ENCODE peak calls at places on chromosomes 6 and 20, in four cellular contexts. D is uterus, Y is transverse colon, S is prostate gland. P is an unnamed sample.

GRCh38 chr20:24987873-24988835 is 4.4 kb downstream of the APMAP start:
- DNase-seq in Y (no peak), S (no peak), D (no peak), P (no peak)

GRCh38 chr6:16654703-16655102 is 106.6 kb downstream of the ATXN1 start:
- DNase-seq in S (no peak), Y (no peak), D (no peak), P (no peak)

GRCh38 chr20:49899551-49900383 is 15.6 kb downstream of the SPATA2 start:
- DNase-seq in D (no peak), S (no peak), Y (no peak), P (no peak)

GRCh38 chr20:32109392-32110172 is at the start of gene TM9SF4:
- DNase-seq in Y (peak), D (peak), S (peak), P (peak)

GRCh38 chr6:168627798-168628551 is 187.0 kb downstream of the SMOC2 start:
- DNase-seq in S (no peak), Y (no peak), D (no peak), P (no peak)

GRCh38 chr20:59647271-59647670 is 42.9 kb downstream of the PHACTR3 start:
- DNase-seq in S (no peak), Y (no peak), D (no peak), P (no peak)

GRCh38 chr20:25000268-25000801 is 7.8 kb upstream of the APMAP start:
- DNase-seq in D (peak), S (peak), Y (peak), P (peak)

GRCh38 chr20:21670126-21670525 is 35.3 kb upstream of the PAX1 start:
- DNase-seq in S (no peak), Y (no peak), D (no peak), P (no peak)

GRCh38 chr6:42104095-42104806 is 38.2 kb downstream of the C6orf132 start:
- DNase-seq in D (peak), Y (peak), S (no peak), P (no peak)

GRCh38 chr20:50354690-50355592 is 155.2 kb upstream of the PTPN1 start:
- DNase-seq in S (no peak), D (no peak), Y (peak), P (no peak)

GRCh38 chr20:31638317-31638716 is 605 bp downstream of the COX4I2 start:
- DNase-seq in Y (no peak), S (no peak), D (no peak), P (no peak)

GRCh38 chr6:70281923-70282902 is 20.7 kb downstream of the COL9A1 start:
- DNase-seq in S (no peak), D (no peak), Y (no peak), P (no peak)

GRCh38 chr6:56685102-56685733 is 42.5 kb upstream of the DST start:
- DNase-seq in Y (no peak), D (no peak), S (no peak), P (no peak)

GRCh38 chr6:130182466-130182865 is 40.3 kb downstream of the SAMD3 start:
- DNase-seq in Y (no peak), S (no peak), D (no peak), P (no peak)

GRCh38 chr6:28357036-28357435 is 7.3 kb downstream of the ZKSCAN3 start:
- DNase-seq in Y (no peak), D (no peak), S (no peak), P (no peak)

GRCh38 chr20:2114990-2115681 is 13.5 kb downstream of the STK35 start:
- DNase-seq in D (peak), S (no peak), Y (no peak), P (no peak)

GRCh38 chr6:148535976-148536375 is 193.3 kb downstream of the SASH1 start:
- DNase-seq in D (no peak), Y (no peak), S (no peak), P (no peak)

GRCh38 chr20:1362484-1362883 is 30.4 kb downstream of the FKBP1A start:
- DNase-seq in S (no peak), Y (no peak), D (no peak), P (no peak)

GRCh38 chr6:134734312-134734869 is 215.5 kb downstream of the ALDH8A1 start:
- DNase-seq in Y (no peak), S (no peak), D (no peak), P (no peak)

GRCh38 chr6:105380634-105381033 is 22.2 kb downstream of the PREP start:
- DNase-seq in S (no peak), Y (peak), D (no peak), P (no peak)

GRCh38 chr6:158770948-158771347 is 48.2 kb downstream of the EZR start:
- DNase-seq in Y (no peak), D (no peak), S (no peak), P (no peak)

GRCh38 chr6:156776470-156776840 is 723 bp upstream of the ARID1B start:
- DNase-seq in D (no peak), S (peak), Y (no peak), P (peak)

GRCh38 chr6:90497411-90497810 is 89.5 kb downstream of the MAP3K7 start:
- DNase-seq in Y (no peak), D (no peak), S (no peak), P (no peak)

GRCh38 chr6:27293436-27294152 is 18.5 kb downstream of the POM121L2 start:
- DNase-seq in S (no peak), Y (no peak), D (no peak), P (no peak)

DNA sequence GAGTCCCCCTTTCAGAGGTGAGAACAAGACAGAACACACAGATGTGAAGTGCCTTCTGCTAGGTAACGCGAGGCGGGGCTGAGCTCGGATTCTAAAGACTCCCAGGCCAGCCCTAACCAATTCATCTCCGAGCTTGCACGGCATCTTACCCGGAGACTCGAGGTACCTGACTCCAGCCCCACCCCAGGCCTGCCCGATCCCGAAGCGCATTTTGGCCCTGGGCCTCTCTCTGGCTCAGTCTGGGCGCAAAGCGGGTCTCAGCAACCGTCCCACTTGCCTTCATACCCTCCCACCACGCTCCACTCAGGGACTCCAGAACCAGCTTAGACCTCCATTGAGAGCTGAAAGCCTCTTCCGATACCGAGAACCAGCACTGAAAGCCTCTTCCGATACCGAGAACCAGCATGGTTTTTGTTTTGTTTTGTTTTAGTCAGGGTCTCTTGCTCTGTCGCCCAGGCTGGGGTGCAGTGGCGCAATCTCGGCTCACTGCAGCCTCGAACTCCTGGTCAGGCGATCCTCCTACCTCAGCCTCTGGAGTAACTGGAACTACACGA is 661 bp upstream of the DYNLRB1 start:
- DNase-seq in Y (peak), D (peak), S (peak), P (no peak)
- TF ChIP-seq POLR2A in Y (peak), D (no peak), S (no peak), P (no peak)

DNA sequence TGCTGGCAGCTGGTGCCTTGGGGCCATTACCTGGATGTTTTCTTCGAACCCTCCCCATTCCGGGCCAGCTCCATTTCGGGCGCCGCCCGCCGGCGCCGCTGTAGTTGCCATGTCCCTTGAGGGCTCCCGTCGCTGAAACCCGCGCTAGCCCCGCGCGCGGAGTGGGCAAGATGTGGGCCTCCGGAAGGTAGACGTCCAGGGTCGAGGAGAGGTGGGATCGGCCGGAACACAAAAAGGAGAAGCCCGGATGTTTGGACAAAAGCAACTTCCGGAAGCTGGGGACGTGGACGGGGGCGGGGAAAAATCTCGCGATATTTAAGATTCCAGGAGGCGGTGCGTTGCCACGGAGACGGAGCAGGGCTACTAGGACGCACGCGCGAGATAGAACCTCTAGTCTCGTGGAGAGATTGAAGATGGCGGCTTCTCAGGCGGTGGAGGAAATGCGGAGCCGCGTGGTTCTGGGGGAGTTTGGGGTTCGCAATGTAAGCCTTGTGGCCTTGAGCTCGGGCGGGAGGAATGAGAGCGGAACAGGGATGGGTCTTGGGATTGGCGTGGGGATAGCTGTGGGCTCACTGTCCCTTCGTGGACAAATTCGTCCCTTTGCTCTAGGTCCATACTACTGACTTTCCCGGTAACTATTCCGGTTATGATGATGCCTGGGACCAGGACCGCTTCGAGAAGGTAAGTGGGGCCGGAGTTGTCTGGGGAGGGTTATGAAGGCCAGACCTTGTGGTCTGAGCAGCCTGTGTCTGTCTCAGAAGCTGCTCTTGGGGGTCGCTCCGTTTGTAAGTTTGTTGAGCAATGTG is at the start of the genes POLR1C and YIPF3:
- DNase-seq in D (peak), Y (peak), S (peak), P (peak)
- TF ChIP-seq POLR2A in D (peak), Y (peak), S (no peak), P (peak)

GRCh38 chr20:52191436-52192295 is at the start of gene ZFP64:
- DNase-seq in Y (peak), D (peak), S (peak), P (peak)
- TF ChIP-seq POLR2A in Y (peak), D (no peak), S (no peak), P (no peak)

DNA sequence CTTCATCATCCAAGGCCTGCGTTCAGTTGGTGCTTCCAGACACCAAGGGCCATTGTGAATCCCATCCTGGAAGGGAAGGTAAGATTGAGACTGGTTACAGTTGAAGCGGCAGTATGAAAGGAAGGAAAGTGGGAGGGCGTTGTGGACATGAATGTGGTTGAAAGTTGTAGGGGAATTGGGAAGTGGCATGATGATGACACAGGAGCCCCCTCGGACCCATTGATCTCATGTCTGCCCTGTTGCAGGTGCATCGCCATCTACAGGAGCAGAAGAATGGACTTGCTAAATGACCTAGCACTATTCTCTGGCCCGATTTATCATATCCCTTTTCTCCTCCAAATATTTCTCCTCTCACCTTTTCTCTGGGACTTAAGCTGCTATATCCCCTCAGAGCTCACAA is 5.5 kb downstream of the HLA-DQA1 start:
- DNase-seq in Y (no peak), D (no peak), S (no peak), P (no peak)
- TF ChIP-seq POLR2A in Y (no peak), D (no peak), S (no peak), P (no peak)

DNA sequence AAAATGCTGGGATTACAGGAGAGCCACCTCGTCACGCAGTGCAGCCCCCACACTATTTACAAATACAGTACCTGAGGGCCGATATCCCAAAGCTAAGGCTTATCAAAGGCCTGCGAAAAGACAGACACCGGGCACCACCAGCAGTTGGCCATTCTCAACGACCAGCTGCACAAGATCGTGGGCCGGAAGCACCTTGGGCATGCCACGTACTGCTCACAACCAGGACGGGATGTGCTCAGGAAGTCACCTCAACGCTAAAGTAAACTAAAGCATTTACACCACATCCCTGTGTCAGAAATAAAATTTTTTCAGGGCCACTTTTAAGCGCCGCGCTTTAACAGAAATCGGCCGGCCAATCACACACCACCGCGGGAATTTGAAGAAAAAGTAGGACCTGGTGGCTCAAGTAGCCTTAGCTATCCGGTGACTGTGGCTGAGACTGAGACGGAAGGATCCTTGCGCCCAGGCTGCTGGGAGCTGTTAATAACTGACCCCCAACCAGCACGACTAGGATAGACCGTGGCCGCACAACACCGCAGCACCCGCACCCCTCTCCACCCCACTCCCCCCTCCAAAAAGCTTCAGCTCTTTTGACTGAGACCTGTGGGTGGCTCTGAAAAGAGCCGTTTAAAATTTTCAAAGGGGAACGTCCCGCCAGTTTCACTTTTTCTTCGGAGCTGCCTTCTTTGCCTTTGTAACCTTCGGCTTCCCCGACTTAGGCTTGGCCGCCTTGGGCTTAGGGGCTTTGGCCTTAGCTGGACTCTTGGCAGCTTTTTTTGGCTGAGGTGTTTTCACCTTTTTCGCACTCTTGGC is 131.2 kb upstream of the BTN3A2 start:
- DNase-seq in Y (peak), S (peak), D (no peak), P (no peak)
- TF ChIP-seq POLR2A in Y (no peak), S (peak), D (no peak), P (peak)

GRCh38 chr20:62487564-62488086 is 11.8 kb upstream of the GATA5 start:
- DNase-seq in D (no peak), S (no peak), Y (no peak), P (no peak)
- TF ChIP-seq POLR2A in D (no peak), S (no peak), Y (no peak), P (no peak)

DNA sequence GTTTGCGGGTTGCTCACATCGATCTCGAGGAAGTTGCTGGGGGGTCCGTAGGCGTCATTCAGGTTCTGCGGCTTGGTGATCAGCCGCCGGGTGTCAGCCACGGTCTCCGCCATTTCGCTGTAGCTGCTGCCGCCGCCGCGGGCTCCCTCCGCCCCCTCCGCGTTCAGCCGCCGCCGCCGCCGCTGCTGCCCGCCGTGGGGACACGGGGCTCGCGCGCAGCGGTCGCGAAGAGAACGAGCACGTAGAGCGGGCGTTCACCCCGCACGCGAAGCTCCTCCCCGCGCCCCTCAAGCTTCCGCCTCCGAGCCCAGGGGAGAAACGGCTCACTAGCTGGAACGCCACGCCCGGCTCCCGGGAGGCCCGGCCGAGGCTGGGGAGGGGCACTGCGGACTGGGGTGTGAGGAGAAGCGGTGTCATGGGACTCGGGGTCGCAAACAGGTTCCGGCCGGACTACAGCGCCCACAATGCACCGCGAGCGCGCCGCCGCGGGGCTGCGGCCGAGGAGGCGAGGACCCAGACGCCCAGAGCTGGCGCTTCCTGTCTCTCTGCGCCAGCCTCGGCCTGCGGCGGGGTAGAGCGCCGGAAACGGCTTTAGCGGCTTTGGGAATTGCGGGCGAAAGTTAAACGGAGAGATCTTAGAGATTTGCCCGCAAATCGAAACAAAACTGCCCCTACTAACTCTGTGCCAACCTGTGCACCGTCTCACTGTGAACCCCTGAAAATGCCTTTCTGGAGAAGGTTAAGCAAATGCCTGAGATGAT is at the start of gene SNX3:
- DNase-seq in S (peak), D (peak), Y (peak), P (peak)
- TF ChIP-seq POLR2A in S (peak), D (peak), Y (peak), P (peak)

GRCh38 chr6:133693565-133693964 is 195.3 kb upstream of the TCF21 start:
- DNase-seq in Y (no peak), S (no peak), D (no peak), P (no peak)

GRCh38 chr6:133689863-133690262 is 199.1 kb upstream of the TCF21 start:
- DNase-seq in S (no peak), Y (no peak), D (no peak), P (no peak)

GRCh38 chr6:133683603-133684002 is 205.3 kb upstream of the TCF21 start:
- DNase-seq in S (no peak), Y (no peak), D (no peak), P (no peak)

GRCh38 chr6:133688705-133689492 is 200.0 kb upstream of the TCF21 start:
- DNase-seq in S (no peak), Y (no peak), D (no peak), P (no peak)
- TF ChIP-seq POLR2A in S (no peak), Y (no peak), D (no peak), P (no peak)